ENCODE peak calls at places on chromosomes 12 and 14, in five cellular contexts. One of them, this sample, is unnamed.

GRCh38 chr12:101536069-101536674 is 58.6 kb upstream of the MYBPC1 start:
- DNase-seq in A172: no peak
- DNase-seq in lung: no peak
- DNase-seq in GM12864: no peak
- DNase-seq in stimulated activated effector memory CD8-positive, alpha-beta T cell treated with anti-CD3 and anti-CD28 coated beads, Interleukin-12 subunit alpha, Interleukin-12 subunit beta, amount 100 ng/mL, for 72 hours: no peak
- DNase-seq in this sample: no peak

GRCh38 chr12:63103489-63104131 is 47.4 kb downstream of the AVPR1A start:
- DNase-seq in lung: no peak
- DNase-seq in GM12864: no peak
- DNase-seq in stimulated activated effector memory CD8-positive, alpha-beta T cell treated with anti-CD3 and anti-CD28 coated beads, Interleukin-12 subunit alpha, Interleukin-12 subunit beta, amount 100 ng/mL, for 72 hours: no peak
- DNase-seq in A172: peak; percentile 8
- DNase-seq in this sample: peak; percentile 35

GRCh38 chr12:43348221-43348620 is 203.8 kb downstream of the ADAMTS20 start:
- DNase-seq in A172: no peak
- DNase-seq in GM12864: no peak
- DNase-seq in lung: no peak
- DNase-seq in stimulated activated effector memory CD8-positive, alpha-beta T cell treated with anti-CD3 and anti-CD28 coated beads, Interleukin-12 subunit alpha, Interleukin-12 subunit beta, amount 100 ng/mL, for 72 hours: no peak
- DNase-seq in this sample: no peak

GRCh38 chr12:120699553-120699952 is 10.7 kb upstream of the UNC119B start:
- DNase-seq in A172: no peak
- DNase-seq in GM12864: no peak
- DNase-seq in lung: no peak
- DNase-seq in stimulated activated effector memory CD8-positive, alpha-beta T cell treated with anti-CD3 and anti-CD28 coated beads, Interleukin-12 subunit alpha, Interleukin-12 subunit beta, amount 100 ng/mL, for 72 hours: no peak
- DNase-seq in this sample: no peak

GRCh38 chr12:123035841-123036240 is 55.4 kb downstream of the ARL6IP4 start:
- DNase-seq in lung: no peak
- DNase-seq in GM12864: no peak
- DNase-seq in A172: no peak
- DNase-seq in stimulated activated effector memory CD8-positive, alpha-beta T cell treated with anti-CD3 and anti-CD28 coated beads, Interleukin-12 subunit alpha, Interleukin-12 subunit beta, amount 100 ng/mL, for 72 hours: no peak
- DNase-seq in this sample: peak; percentile 44

GRCh38 chr14:96824283-96824682 is 27.1 kb downstream of the VRK1 start:
- DNase-seq in lung: no peak
- DNase-seq in A172: no peak
- DNase-seq in GM12864: no peak
- DNase-seq in stimulated activated effector memory CD8-positive, alpha-beta T cell treated with anti-CD3 and anti-CD28 coated beads, Interleukin-12 subunit alpha, Interleukin-12 subunit beta, amount 100 ng/mL, for 72 hours: no peak
- DNase-seq in this sample: no peak

GRCh38 chr14:30204431-30204830 is 276.8 kb upstream of the PRKD1 start:
- DNase-seq in GM12864: no peak
- DNase-seq in stimulated activated effector memory CD8-positive, alpha-beta T cell treated with anti-CD3 and anti-CD28 coated beads, Interleukin-12 subunit alpha, Interleukin-12 subunit beta, amount 100 ng/mL, for 72 hours: no peak
- DNase-seq in lung: no peak
- DNase-seq in A172: no peak
- DNase-seq in this sample: no peak

GRCh38 chr12:2654311-2654710 is 140.5 kb upstream of the FKBP4 start:
- DNase-seq in A172: no peak
- DNase-seq in stimulated activated effector memory CD8-positive, alpha-beta T cell treated with anti-CD3 and anti-CD28 coated beads, Interleukin-12 subunit alpha, Interleukin-12 subunit beta, amount 100 ng/mL, for 72 hours: no peak
- DNase-seq in lung: no peak
- DNase-seq in GM12864: no peak
- DNase-seq in this sample: no peak

GRCh38 chr14:99604766-99605298 is 825 bp upstream of the CCDC85C start:
- DNase-seq in lung: no peak
- DNase-seq in GM12864: no peak
- DNase-seq in stimulated activated effector memory CD8-positive, alpha-beta T cell treated with anti-CD3 and anti-CD28 coated beads, Interleukin-12 subunit alpha, Interleukin-12 subunit beta, amount 100 ng/mL, for 72 hours: peak; percentile 77
- DNase-seq in A172: no peak
- DNase-seq in this sample: peak; percentile 35

GRCh38 chr14:106872619-106873446 is 1346.5 kb downstream of the TMEM121 start:
- DNase-seq in lung: peak; percentile 84
- DNase-seq in stimulated activated effector memory CD8-positive, alpha-beta T cell treated with anti-CD3 and anti-CD28 coated beads, Interleukin-12 subunit alpha, Interleukin-12 subunit beta, amount 100 ng/mL, for 72 hours: peak; percentile 93
- DNase-seq in A172: peak; percentile 45
- DNase-seq in GM12864: no peak
- DNase-seq in this sample: peak; percentile 15

GRCh38 chr14:104082807-104083206 is 2.7 kb upstream of the ASPG start:
- DNase-seq in lung: peak; percentile 65
- DNase-seq in GM12864: no peak
- DNase-seq in A172: no peak
- DNase-seq in stimulated activated effector memory CD8-positive, alpha-beta T cell treated with anti-CD3 and anti-CD28 coated beads, Interleukin-12 subunit alpha, Interleukin-12 subunit beta, amount 100 ng/mL, for 72 hours: no peak
- DNase-seq in this sample: no peak

GRCh38 chr12:117360551-117361311 is 695 bp downstream of the NOS1 start:
- DNase-seq in lung: no peak
- DNase-seq in A172: no peak
- DNase-seq in GM12864: no peak
- DNase-seq in stimulated activated effector memory CD8-positive, alpha-beta T cell treated with anti-CD3 and anti-CD28 coated beads, Interleukin-12 subunit alpha, Interleukin-12 subunit beta, amount 100 ng/mL, for 72 hours: no peak
- DNase-seq in this sample: no peak

GRCh38 chr12:89880695-89881350 is 172.2 kb upstream of the ATP2B1 start:
- DNase-seq in A172: no peak
- DNase-seq in stimulated activated effector memory CD8-positive, alpha-beta T cell treated with anti-CD3 and anti-CD28 coated beads, Interleukin-12 subunit alpha, Interleukin-12 subunit beta, amount 100 ng/mL, for 72 hours: peak; percentile 63
- DNase-seq in GM12864: peak; percentile 96
- DNase-seq in lung: no peak
- DNase-seq in this sample: no peak

GRCh38 chr14:95314609-95315008 is 5.1 kb downstream of the CLMN start:
- DNase-seq in stimulated activated effector memory CD8-positive, alpha-beta T cell treated with anti-CD3 and anti-CD28 coated beads, Interleukin-12 subunit alpha, Interleukin-12 subunit beta, amount 100 ng/mL, for 72 hours: peak; percentile 64
- DNase-seq in lung: no peak
- DNase-seq in GM12864: no peak
- DNase-seq in A172: peak; percentile 12
- DNase-seq in this sample: no peak

GRCh38 chr14:79466938-79467527 is 744.3 kb downstream of the DIO2 start:
- DNase-seq in A172: no peak
- DNase-seq in lung: no peak
- DNase-seq in GM12864: no peak
- DNase-seq in stimulated activated effector memory CD8-positive, alpha-beta T cell treated with anti-CD3 and anti-CD28 coated beads, Interleukin-12 subunit alpha, Interleukin-12 subunit beta, amount 100 ng/mL, for 72 hours: no peak
- DNase-seq in this sample: no peak

GRCh38 chr12:51392556-51393237 is 1.5 kb upstream of the GALNT6 start:
- DNase-seq in A172: no peak
- DNase-seq in stimulated activated effector memory CD8-positive, alpha-beta T cell treated with anti-CD3 and anti-CD28 coated beads, Interleukin-12 subunit alpha, Interleukin-12 subunit beta, amount 100 ng/mL, for 72 hours: no peak
- DNase-seq in GM12864: no peak
- DNase-seq in lung: no peak
- DNase-seq in this sample: no peak

GRCh38 chr12:101297661-101298060 is 17.8 kb downstream of the UTP20 start:
- DNase-seq in lung: no peak
- DNase-seq in stimulated activated effector memory CD8-positive, alpha-beta T cell treated with anti-CD3 and anti-CD28 coated beads, Interleukin-12 subunit alpha, Interleukin-12 subunit beta, amount 100 ng/mL, for 72 hours: no peak
- DNase-seq in GM12864: no peak
- DNase-seq in A172: no peak
- DNase-seq in this sample: no peak

GRCh38 chr14:78848234-78848820 is 678.2 kb downstream of the NRXN3 start:
- DNase-seq in stimulated activated effector memory CD8-positive, alpha-beta T cell treated with anti-CD3 and anti-CD28 coated beads, Interleukin-12 subunit alpha, Interleukin-12 subunit beta, amount 100 ng/mL, for 72 hours: no peak
- DNase-seq in GM12864: no peak
- DNase-seq in A172: peak; percentile 22
- DNase-seq in lung: peak; percentile 34
- DNase-seq in this sample: peak; percentile 19

GRCh38 chr12:71639341-71639760 is 24.3 kb downstream of the ZFC3H1 start:
- DNase-seq in GM12864: no peak
- DNase-seq in stimulated activated effector memory CD8-positive, alpha-beta T cell treated with anti-CD3 and anti-CD28 coated beads, Interleukin-12 subunit alpha, Interleukin-12 subunit beta, amount 100 ng/mL, for 72 hours: no peak
- DNase-seq in A172: peak; percentile 10
- DNase-seq in lung: no peak
- DNase-seq in this sample: peak; percentile 26

GRCh38 chr12:2997989-2998670 is 38.9 kb downstream of the TEAD4 start:
- DNase-seq in stimulated activated effector memory CD8-positive, alpha-beta T cell treated with anti-CD3 and anti-CD28 coated beads, Interleukin-12 subunit alpha, Interleukin-12 subunit beta, amount 100 ng/mL, for 72 hours: no peak
- DNase-seq in lung: no peak
- DNase-seq in A172: no peak
- DNase-seq in GM12864: no peak
- DNase-seq in this sample: no peak

GRCh38 chr14:75279739-75280447 is 1.3 kb downstream of the FOS start:
- DNase-seq in GM12864: no peak
- DNase-seq in lung: no peak
- DNase-seq in A172: no peak
- DNase-seq in stimulated activated effector memory CD8-positive, alpha-beta T cell treated with anti-CD3 and anti-CD28 coated beads, Interleukin-12 subunit alpha, Interleukin-12 subunit beta, amount 100 ng/mL, for 72 hours: no peak
- DNase-seq in this sample: no peak

GRCh38 chr14:75769047-75769685 is 108.1 kb downstream of the TTLL5 start:
- DNase-seq in A172: no peak
- DNase-seq in GM12864: no peak
- DNase-seq in lung: no peak
- DNase-seq in stimulated activated effector memory CD8-positive, alpha-beta T cell treated with anti-CD3 and anti-CD28 coated beads, Interleukin-12 subunit alpha, Interleukin-12 subunit beta, amount 100 ng/mL, for 72 hours: no peak
- DNase-seq in this sample: no peak

This sample was measured in K562.